ENCODE peak calls at places on chromosomes 12 and 14, in five cellular contexts. N, Z, L, G and T are unnamed samples.

GRCh38 chr12:6330999-6331714 is 10.7 kb downstream of the TNFRSF1A start:
- DNase-seq in N (no peak), Z (no peak), L (no peak), G (no peak), T (no peak)

GRCh38 chr12:48070033-48070432 is 35.8 kb downstream of the SENP1 start:
- DNase-seq in Z (no peak), L (no peak), N (no peak), G (no peak), T (no peak)

GRCh38 chr12:117091758-117092510 is 7.3 kb downstream of the TESC start:
- DNase-seq in Z (no peak), N (peak), L (no peak), G (no peak), T (no peak)

GRCh38 chr14:69049675-69050074 is 70.6 kb upstream of the ACTN1 start:
- DNase-seq in N (peak), Z (no peak), G (no peak), L (no peak), T (no peak)

GRCh38 chr12:6941786-6942185 is 1.8 kb upstream of the RNU7-1 start:
- DNase-seq in L (no peak), N (no peak), G (no peak), Z (peak), T (no peak)

GRCh38 chr14:92481811-92482559 is 31.6 kb upstream of the RIN3 start:
- DNase-seq in N (no peak), Z (peak), G (no peak), L (no peak), T (no peak)

GRCh38 chr12:57590536-57590891 is 478 bp upstream of the PIP4K2C start:
- DNase-seq in L (no peak), Z (no peak), N (no peak), G (peak), T (no peak)

GRCh38 chr12:124790650-124791400 is 72.8 kb downstream of the SCARB1 start:
- DNase-seq in N (no peak), G (no peak), L (no peak), Z (no peak), T (no peak)

GRCh38 chr14:98259881-98260280 is 1012.1 kb downstream of the BCL11B start:
- DNase-seq in L (no peak), G (no peak), N (no peak), Z (no peak), T (no peak)

GRCh38 chr12:132290203-132290540 is 39.2 kb downstream of the GALNT9 start:
- DNase-seq in L (no peak), N (no peak), G (no peak), Z (no peak), T (no peak)

GRCh38 chr14:32403688-32404087 is 74.6 kb downstream of the AKAP6 start:
- DNase-seq in Z (no peak), N (no peak), G (no peak), L (no peak), T (no peak)

GRCh38 chr14:104132981-104133380 is 5.4 kb upstream of the KIF26A start:
- DNase-seq in N (no peak), Z (peak), L (peak), G (no peak), T (no peak)

GRCh38 chr14:32657081-32657480 is 281.6 kb upstream of the NPAS3 start:
- DNase-seq in G (peak), L (no peak), N (peak), Z (no peak), T (peak)

GRCh38 chr14:67940894-67941455 is 121.4 kb downstream of the RAD51B start:
- DNase-seq in G (no peak), L (no peak), N (no peak), Z (no peak), T (no peak)

GRCh38 chr14:30625533-30625932 is 3.4 kb downstream of the SCFD1 start:
- DNase-seq in L (no peak), N (no peak), Z (no peak), G (no peak), T (no peak)

GRCh38 chr14:99672506-99673327 is 11.4 kb upstream of the CYP46A1 start:
- DNase-seq in N (no peak), G (peak), L (no peak), Z (no peak), T (no peak)

GRCh38 chr12:2794736-2795289 is at the start of gene FKBP4:
- DNase-seq in Z (peak), L (peak), N (peak), G (peak), T (no peak)

GRCh38 chr14:57362356-57362755 is 28.0 kb upstream of the NAA30 start:
- DNase-seq in N (peak), G (no peak), L (no peak), Z (no peak), T (no peak)

GRCh38 chr14:91886961-91887360 is 19.6 kb upstream of the TC2N start:
- DNase-seq in Z (no peak), G (no peak), N (no peak), L (no peak), T (no peak)

GRCh38 chr12:124222368-124223245 is 72.3 kb upstream of the RFLNA start:
- DNase-seq in Z (no peak), G (no peak), L (no peak), N (no peak), T (no peak)

GRCh38 chr12:58009355-58009754 is 68.0 kb downstream of the ATP23 start:
- DNase-seq in N (no peak), L (no peak), G (no peak), Z (no peak), T (no peak)

GRCh38 chr12:10018390-10018789 is 8.0 kb downstream of the CLEC12B start:
- DNase-seq in L (no peak), N (no peak), G (no peak), Z (no peak), T (no peak)

GRCh38 chr14:29098625-29099024 is 332.0 kb downstream of the FOXG1 start:
- DNase-seq in L (no peak), G (no peak), N (no peak), Z (no peak), T (no peak)
- TF ChIP-seq RAD21 in L (no peak), G (no peak), N (no peak), Z (no peak), T (no peak)

GRCh38 chr12:53589423-53589822 is 36.8 kb downstream of the ATF7 start:
- DNase-seq in G (no peak), L (no peak), N (no peak), Z (no peak), T (no peak)

GRCh38 chr12:53590661-53591060 is 35.5 kb downstream of the ATF7 start:
- DNase-seq in L (no peak), N (peak), Z (no peak), G (no peak), T (no peak)

GRCh38 chr12:53593031-53593430 is 33.2 kb downstream of the ATF7 start:
- DNase-seq in Z (no peak), G (no peak), N (no peak), L (no peak), T (no peak)

GRCh38 chr12:53589915-53590314 is 36.3 kb downstream of the ATF7 start:
- DNase-seq in L (no peak), G (no peak), Z (no peak), N (no peak), T (no peak)

GRCh38 chr12:53591301-53592206 is 34.6 kb downstream of the ATF7 start:
- DNase-seq in N (peak), G (peak), Z (no peak), L (no peak), T (no peak)
- H3K9ac ChIP-seq in N (no peak), G (no peak), Z (no peak), L (no peak), T (no peak)

DNA sequence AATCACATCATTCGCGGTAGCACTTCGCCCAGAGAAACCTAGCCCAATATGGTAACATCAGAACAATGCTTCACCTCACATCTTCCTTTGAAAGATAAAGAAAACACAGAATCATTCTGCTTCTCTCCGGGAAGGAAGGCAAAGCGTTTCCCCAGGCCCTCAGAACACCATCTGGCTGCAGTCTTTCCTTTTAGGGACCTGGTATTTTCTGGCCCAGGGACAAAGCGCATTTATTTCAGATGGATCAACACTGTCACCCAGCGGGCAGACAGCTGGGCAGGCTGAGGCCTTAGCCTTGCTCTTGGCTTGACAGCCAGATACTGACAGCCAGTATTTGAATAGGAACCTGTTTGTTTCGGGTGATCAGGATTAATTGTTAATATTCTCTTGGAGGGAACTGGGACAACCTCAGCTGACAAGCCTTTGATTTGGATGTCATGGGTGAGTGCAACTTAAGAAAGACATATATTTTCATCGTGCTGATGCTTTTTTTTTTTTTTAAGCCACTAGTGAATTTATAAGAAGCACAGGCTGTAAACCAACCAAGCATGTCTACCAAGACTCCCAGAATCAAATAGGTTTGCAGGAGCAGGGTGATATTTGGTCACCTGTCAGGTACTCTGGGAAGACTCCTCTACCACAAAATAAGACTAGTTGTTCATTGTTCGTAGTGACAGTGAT is 118.9 kb downstream of the VEZT start:
- DNase-seq in G (peak), L (peak), Z (peak), N (peak), T (no peak)
- TF ChIP-seq TAF1 in G (no peak), L (no peak), Z (peak), N (no peak), T (no peak)

DNA sequence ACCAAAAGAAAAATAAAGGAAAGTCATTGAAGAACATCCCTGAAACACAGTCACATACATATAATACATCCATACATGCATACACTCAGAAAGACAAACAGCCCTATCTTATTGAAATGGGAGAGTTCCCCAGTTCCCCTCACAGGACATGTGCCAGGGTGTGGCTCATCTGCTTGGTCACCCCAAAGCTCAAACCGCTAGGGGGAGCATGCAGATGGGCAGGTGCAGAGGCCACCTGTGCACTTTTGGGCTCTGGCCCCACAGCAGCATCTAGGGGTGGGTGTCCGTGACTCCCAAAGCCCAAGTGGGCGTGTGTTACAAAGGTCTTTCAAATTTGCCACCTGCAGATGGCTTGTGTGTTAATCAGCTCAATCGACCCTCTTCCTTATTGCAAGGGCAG is 75.2 kb downstream of the CMAS start:
- DNase-seq in L (no peak), G (peak), N (peak), Z (peak), T (no peak)
- TF ChIP-seq RAD21 in L (no peak), G (peak), N (no peak), Z (peak), T (peak)

DNA sequence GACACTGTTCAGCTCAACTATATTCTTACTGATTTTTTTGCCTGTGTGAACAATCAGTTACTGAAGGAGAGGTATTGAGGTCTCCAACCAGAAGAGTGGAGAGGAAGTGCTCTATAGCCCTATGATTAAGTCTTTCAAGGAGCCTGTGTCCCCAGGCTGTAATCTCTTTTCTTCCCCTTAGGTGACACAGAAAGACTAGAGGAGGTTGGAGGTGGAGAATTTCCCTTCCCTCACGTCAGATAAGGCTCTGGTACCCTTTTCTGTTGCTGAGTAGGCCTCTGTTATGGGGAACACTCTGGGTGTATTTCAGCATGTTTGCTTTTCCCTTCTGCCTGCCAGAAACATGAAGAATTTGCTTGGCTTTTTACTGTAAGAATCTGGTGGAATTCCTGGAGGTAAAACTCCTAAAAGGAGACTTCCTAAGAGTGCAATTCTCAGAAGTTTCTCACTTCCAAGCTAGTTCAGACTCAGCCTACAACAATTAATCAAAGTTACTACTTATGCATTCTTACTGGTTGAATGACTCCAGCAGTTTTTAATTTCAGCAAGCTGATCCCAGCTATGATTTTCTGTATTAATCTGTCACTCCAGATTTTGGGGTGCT is 58.3 kb downstream of the SIX1 start:
- DNase-seq in N (no peak), G (no peak), Z (no peak), L (no peak), T (no peak)
- H3K9ac ChIP-seq in N (no peak), G (no peak), Z (no peak), L (no peak), T (no peak)